ENCODE peak calls at places on chromosomes 6 and 20, in five cellular contexts. One of them, this sample, is unnamed.

GRCh38 chr6:129498950-129499870 is 210.8 kb downstream of the ARHGAP18 start:
- DNase-seq in Daoy: peak
- DNase-seq in stimulated activated CD8-positive, alpha-beta memory T cell treated with anti-CD3 and anti-CD28 coated beads, Interleukin-4, amount 100 ng/mL, for 4 hours: no peak
- DNase-seq in AML-193: peak
- DNase-seq in ovary: no peak
- DNase-seq in this sample: peak

GRCh38 chr20:45892828-45893500 is 1.8 kb downstream of the CTSA start:
- DNase-seq in Daoy: no peak
- DNase-seq in stimulated activated CD8-positive, alpha-beta memory T cell treated with anti-CD3 and anti-CD28 coated beads, Interleukin-4, amount 100 ng/mL, for 4 hours: no peak
- DNase-seq in AML-193: peak
- DNase-seq in ovary: peak
- DNase-seq in this sample: no peak

GRCh38 chr6:92586236-92586977 is 833.0 kb downstream of the EPHA7 start:
- DNase-seq in Daoy: no peak
- DNase-seq in stimulated activated CD8-positive, alpha-beta memory T cell treated with anti-CD3 and anti-CD28 coated beads, Interleukin-4, amount 100 ng/mL, for 4 hours: no peak
- DNase-seq in AML-193: no peak
- DNase-seq in ovary: no peak
- DNase-seq in this sample: no peak

GRCh38 chr6:34082816-34083215 is 63.1 kb downstream of the GRM4 start:
- DNase-seq in Daoy: no peak
- DNase-seq in stimulated activated CD8-positive, alpha-beta memory T cell treated with anti-CD3 and anti-CD28 coated beads, Interleukin-4, amount 100 ng/mL, for 4 hours: no peak
- DNase-seq in AML-193: no peak
- DNase-seq in ovary: no peak
- DNase-seq in this sample: no peak

GRCh38 chr20:58407201-58407873 is 18.3 kb downstream of the VAPB start:
- DNase-seq in Daoy: peak
- DNase-seq in stimulated activated CD8-positive, alpha-beta memory T cell treated with anti-CD3 and anti-CD28 coated beads, Interleukin-4, amount 100 ng/mL, for 4 hours: no peak
- DNase-seq in AML-193: no peak
- DNase-seq in ovary: no peak
- DNase-seq in this sample: peak

GRCh38 chr6:5813625-5814027 is 193.1 kb downstream of the NRN1 start:
- DNase-seq in Daoy: no peak
- DNase-seq in stimulated activated CD8-positive, alpha-beta memory T cell treated with anti-CD3 and anti-CD28 coated beads, Interleukin-4, amount 100 ng/mL, for 4 hours: no peak
- DNase-seq in AML-193: no peak
- DNase-seq in ovary: no peak
- DNase-seq in this sample: no peak

GRCh38 chr6:27575594-27576361 is 102.9 kb upstream of the ZNF184 start:
- DNase-seq in Daoy: peak
- DNase-seq in stimulated activated CD8-positive, alpha-beta memory T cell treated with anti-CD3 and anti-CD28 coated beads, Interleukin-4, amount 100 ng/mL, for 4 hours: no peak
- DNase-seq in AML-193: no peak
- DNase-seq in ovary: no peak
- DNase-seq in this sample: peak

GRCh38 chr6:151705994-151706733 is 101.3 kb upstream of the ESR1 start:
- DNase-seq in Daoy: no peak
- DNase-seq in stimulated activated CD8-positive, alpha-beta memory T cell treated with anti-CD3 and anti-CD28 coated beads, Interleukin-4, amount 100 ng/mL, for 4 hours: no peak
- DNase-seq in AML-193: no peak
- DNase-seq in ovary: no peak
- DNase-seq in this sample: no peak

GRCh38 chr6:169828176-169828575 is 76.8 kb downstream of the ERMARD start:
- DNase-seq in Daoy: no peak
- DNase-seq in stimulated activated CD8-positive, alpha-beta memory T cell treated with anti-CD3 and anti-CD28 coated beads, Interleukin-4, amount 100 ng/mL, for 4 hours: no peak
- DNase-seq in AML-193: no peak
- DNase-seq in ovary: no peak
- DNase-seq in this sample: no peak

GRCh38 chr6:40441132-40441531 is 146.0 kb downstream of the LRFN2 start:
- DNase-seq in Daoy: no peak
- DNase-seq in stimulated activated CD8-positive, alpha-beta memory T cell treated with anti-CD3 and anti-CD28 coated beads, Interleukin-4, amount 100 ng/mL, for 4 hours: no peak
- DNase-seq in AML-193: no peak
- DNase-seq in ovary: no peak
- DNase-seq in this sample: no peak

GRCh38 chr6:74870403-74870802 is 335.4 kb downstream of the COL12A1 start:
- DNase-seq in Daoy: no peak
- DNase-seq in stimulated activated CD8-positive, alpha-beta memory T cell treated with anti-CD3 and anti-CD28 coated beads, Interleukin-4, amount 100 ng/mL, for 4 hours: no peak
- DNase-seq in AML-193: no peak
- DNase-seq in ovary: no peak
- DNase-seq in this sample: no peak

GRCh38 chr6:149840345-149841075 is 23.6 kb downstream of the LRP11 start:
- DNase-seq in Daoy: peak
- DNase-seq in stimulated activated CD8-positive, alpha-beta memory T cell treated with anti-CD3 and anti-CD28 coated beads, Interleukin-4, amount 100 ng/mL, for 4 hours: no peak
- DNase-seq in AML-193: peak
- DNase-seq in ovary: peak
- DNase-seq in this sample: peak

GRCh38 chr6:161870236-161870901 is 596.5 kb upstream of the AGPAT4 start:
- DNase-seq in Daoy: no peak
- DNase-seq in stimulated activated CD8-positive, alpha-beta memory T cell treated with anti-CD3 and anti-CD28 coated beads, Interleukin-4, amount 100 ng/mL, for 4 hours: no peak
- DNase-seq in AML-193: no peak
- DNase-seq in ovary: no peak
- DNase-seq in this sample: no peak

GRCh38 chr6:150118208-150118607 is 24.6 kb upstream of the PPP1R14C start:
- DNase-seq in Daoy: no peak
- DNase-seq in stimulated activated CD8-positive, alpha-beta memory T cell treated with anti-CD3 and anti-CD28 coated beads, Interleukin-4, amount 100 ng/mL, for 4 hours: no peak
- DNase-seq in AML-193: no peak
- DNase-seq in ovary: no peak
- DNase-seq in this sample: no peak

GRCh38 chr20:17419459-17419858 is 111.7 kb downstream of the BFSP1 start:
- DNase-seq in Daoy: no peak
- DNase-seq in stimulated activated CD8-positive, alpha-beta memory T cell treated with anti-CD3 and anti-CD28 coated beads, Interleukin-4, amount 100 ng/mL, for 4 hours: no peak
- DNase-seq in AML-193: no peak
- DNase-seq in ovary: no peak
- DNase-seq in this sample: no peak

GRCh38 chr20:57437267-57437666 is 46.1 kb downstream of the RBM38 start:
- DNase-seq in Daoy: no peak
- DNase-seq in stimulated activated CD8-positive, alpha-beta memory T cell treated with anti-CD3 and anti-CD28 coated beads, Interleukin-4, amount 100 ng/mL, for 4 hours: no peak
- DNase-seq in AML-193: no peak
- DNase-seq in ovary: no peak
- DNase-seq in this sample: no peak

GRCh38 chr6:41097467-41098090 is 24.8 kb downstream of the NFYA start:
- DNase-seq in Daoy: peak
- DNase-seq in stimulated activated CD8-positive, alpha-beta memory T cell treated with anti-CD3 and anti-CD28 coated beads, Interleukin-4, amount 100 ng/mL, for 4 hours: no peak
- DNase-seq in AML-193: no peak
- DNase-seq in ovary: no peak
- DNase-seq in this sample: peak

GRCh38 chr20:8663424-8663823 is 405.5 kb upstream of the PLCB4 start:
- DNase-seq in Daoy: no peak
- DNase-seq in stimulated activated CD8-positive, alpha-beta memory T cell treated with anti-CD3 and anti-CD28 coated beads, Interleukin-4, amount 100 ng/mL, for 4 hours: no peak
- DNase-seq in AML-193: no peak
- DNase-seq in ovary: no peak
- DNase-seq in this sample: no peak

GRCh38 chr20:9025643-9026042 is 43.2 kb upstream of the PLCB4 start:
- DNase-seq in Daoy: peak
- DNase-seq in stimulated activated CD8-positive, alpha-beta memory T cell treated with anti-CD3 and anti-CD28 coated beads, Interleukin-4, amount 100 ng/mL, for 4 hours: no peak
- DNase-seq in AML-193: no peak
- DNase-seq in ovary: no peak
- DNase-seq in this sample: peak

GRCh38 chr6:106159531-106159940 is 73.4 kb downstream of the PRDM1 start:
- DNase-seq in Daoy: peak
- DNase-seq in stimulated activated CD8-positive, alpha-beta memory T cell treated with anti-CD3 and anti-CD28 coated beads, Interleukin-4, amount 100 ng/mL, for 4 hours: no peak
- DNase-seq in AML-193: no peak
- DNase-seq in ovary: no peak
- DNase-seq in this sample: no peak

GRCh38 chr20:64230461-64231145 is 24.9 kb upstream of the PCMTD2 start:
- DNase-seq in Daoy: no peak
- DNase-seq in stimulated activated CD8-positive, alpha-beta memory T cell treated with anti-CD3 and anti-CD28 coated beads, Interleukin-4, amount 100 ng/mL, for 4 hours: no peak
- DNase-seq in AML-193: no peak
- DNase-seq in ovary: no peak
- DNase-seq in this sample: no peak

GRCh38 chr20:24007073-24007595 is 18.6 kb upstream of the GGTLC1 start:
- DNase-seq in Daoy: no peak
- DNase-seq in stimulated activated CD8-positive, alpha-beta memory T cell treated with anti-CD3 and anti-CD28 coated beads, Interleukin-4, amount 100 ng/mL, for 4 hours: no peak
- DNase-seq in AML-193: no peak
- DNase-seq in ovary: no peak
- DNase-seq in this sample: no peak

GRCh38 chr20:62523473-62524203 is 47.8 kb upstream of the GATA5 start:
- DNase-seq in Daoy: peak
- DNase-seq in stimulated activated CD8-positive, alpha-beta memory T cell treated with anti-CD3 and anti-CD28 coated beads, Interleukin-4, amount 100 ng/mL, for 4 hours: peak
- DNase-seq in AML-193: no peak
- DNase-seq in ovary: no peak
- DNase-seq in this sample: no peak

GRCh38 chr20:41192575-41192974 is 55.2 kb downstream of the PLCG1 start:
- DNase-seq in Daoy: no peak
- DNase-seq in stimulated activated CD8-positive, alpha-beta memory T cell treated with anti-CD3 and anti-CD28 coated beads, Interleukin-4, amount 100 ng/mL, for 4 hours: no peak
- DNase-seq in AML-193: no peak
- DNase-seq in ovary: no peak
- DNase-seq in this sample: no peak

GRCh38 chr6:24492475-24492874 is 2.3 kb upstream of the ALDH5A1 start:
- DNase-seq in Daoy: peak
- DNase-seq in stimulated activated CD8-positive, alpha-beta memory T cell treated with anti-CD3 and anti-CD28 coated beads, Interleukin-4, amount 100 ng/mL, for 4 hours: no peak
- DNase-seq in AML-193: no peak
- DNase-seq in ovary: no peak
- DNase-seq in this sample: peak

GRCh38 chr6:133704371-133704770 is 184.5 kb upstream of the TCF21 start:
- DNase-seq in Daoy: no peak
- DNase-seq in stimulated activated CD8-positive, alpha-beta memory T cell treated with anti-CD3 and anti-CD28 coated beads, Interleukin-4, amount 100 ng/mL, for 4 hours: no peak
- DNase-seq in AML-193: no peak
- DNase-seq in ovary: no peak
- DNase-seq in this sample: no peak

GRCh38 chr6:54003316-54003715 is 107.9 kb upstream of the MLIP start:
- DNase-seq in Daoy: no peak
- DNase-seq in stimulated activated CD8-positive, alpha-beta memory T cell treated with anti-CD3 and anti-CD28 coated beads, Interleukin-4, amount 100 ng/mL, for 4 hours: no peak
- DNase-seq in AML-193: no peak
- DNase-seq in ovary: no peak
- DNase-seq in this sample: no peak

GRCh38 chr6:157323924-157324276 is 581 bp upstream of the TMEM242 start:
- DNase-seq in Daoy: peak
- DNase-seq in stimulated activated CD8-positive, alpha-beta memory T cell treated with anti-CD3 and anti-CD28 coated beads, Interleukin-4, amount 100 ng/mL, for 4 hours: no peak
- DNase-seq in AML-193: no peak
- DNase-seq in ovary: peak
- DNase-seq in this sample: peak

GRCh38 chr20:32743237-32744112 is at the start of gene COMMD7:
- DNase-seq in Daoy: peak
- DNase-seq in stimulated activated CD8-positive, alpha-beta memory T cell treated with anti-CD3 and anti-CD28 coated beads, Interleukin-4, amount 100 ng/mL, for 4 hours: peak
- DNase-seq in AML-193: peak
- DNase-seq in ovary: peak
- DNase-seq in this sample: peak

GRCh38 chr6:89385156-89385667 is 26.9 kb downstream of the RRAGD start:
- DNase-seq in Daoy: peak
- DNase-seq in stimulated activated CD8-positive, alpha-beta memory T cell treated with anti-CD3 and anti-CD28 coated beads, Interleukin-4, amount 100 ng/mL, for 4 hours: no peak
- DNase-seq in AML-193: no peak
- DNase-seq in ovary: no peak
- DNase-seq in this sample: no peak

GRCh38 chr20:11867286-11867921 is 50.3 kb upstream of the BTBD3 start:
- DNase-seq in Daoy: peak
- DNase-seq in stimulated activated CD8-positive, alpha-beta memory T cell treated with anti-CD3 and anti-CD28 coated beads, Interleukin-4, amount 100 ng/mL, for 4 hours: no peak
- DNase-seq in AML-193: no peak
- DNase-seq in ovary: no peak
- DNase-seq in this sample: no peak

GRCh38 chr6:144899161-144899560 is 614.0 kb downstream of the UTRN start:
- DNase-seq in Daoy: no peak
- DNase-seq in stimulated activated CD8-positive, alpha-beta memory T cell treated with anti-CD3 and anti-CD28 coated beads, Interleukin-4, amount 100 ng/mL, for 4 hours: no peak
- DNase-seq in AML-193: no peak
- DNase-seq in ovary: no peak
- DNase-seq in this sample: no peak

GRCh38 chr6:73733791-73734190 is 37.8 kb downstream of the CD109 start:
- DNase-seq in Daoy: no peak
- DNase-seq in stimulated activated CD8-positive, alpha-beta memory T cell treated with anti-CD3 and anti-CD28 coated beads, Interleukin-4, amount 100 ng/mL, for 4 hours: no peak
- DNase-seq in AML-193: no peak
- DNase-seq in ovary: no peak
- DNase-seq in this sample: no peak

GRCh38 chr6:136945072-136945471 is 23.0 kb downstream of the SLC35D3 start:
- DNase-seq in Daoy: no peak
- DNase-seq in stimulated activated CD8-positive, alpha-beta memory T cell treated with anti-CD3 and anti-CD28 coated beads, Interleukin-4, amount 100 ng/mL, for 4 hours: no peak
- DNase-seq in AML-193: no peak
- DNase-seq in ovary: no peak
- DNase-seq in this sample: no peak

GRCh38 chr20:25049261-25050060 is 8.5 kb downstream of the ACSS1 start:
- DNase-seq in Daoy: no peak
- DNase-seq in stimulated activated CD8-positive, alpha-beta memory T cell treated with anti-CD3 and anti-CD28 coated beads, Interleukin-4, amount 100 ng/mL, for 4 hours: no peak
- DNase-seq in AML-193: no peak
- DNase-seq in ovary: peak
- DNase-seq in this sample: no peak

GRCh38 chr6:66662196-66662595 is 955.2 kb upstream of the EYS start:
- DNase-seq in Daoy: no peak
- DNase-seq in stimulated activated CD8-positive, alpha-beta memory T cell treated with anti-CD3 and anti-CD28 coated beads, Interleukin-4, amount 100 ng/mL, for 4 hours: no peak
- DNase-seq in AML-193: peak
- DNase-seq in ovary: no peak
- DNase-seq in this sample: peak

GRCh38 chr20:53571555-53572286 is 21.9 kb downstream of the ZNF217 start:
- DNase-seq in Daoy: no peak
- DNase-seq in stimulated activated CD8-positive, alpha-beta memory T cell treated with anti-CD3 and anti-CD28 coated beads, Interleukin-4, amount 100 ng/mL, for 4 hours: no peak
- DNase-seq in AML-193: no peak
- DNase-seq in ovary: no peak
- DNase-seq in this sample: no peak

GRCh38 chr6:152094992-152095592 is 287.6 kb downstream of the ESR1 start:
- DNase-seq in Daoy: peak
- DNase-seq in stimulated activated CD8-positive, alpha-beta memory T cell treated with anti-CD3 and anti-CD28 coated beads, Interleukin-4, amount 100 ng/mL, for 4 hours: no peak
- DNase-seq in AML-193: peak
- DNase-seq in ovary: peak
- DNase-seq in this sample: peak

This sample was measured in SK-MEL-5.